ENCODE peak calls at places on chromosomes 7 and 10, in seven cellular contexts. Q is cardiac muscle cell; S is kidney; G is left cardiac atrium; V is HL-60; T is activated CD8-positive, alpha-beta memory T cell treated with anti-CD3 and anti-CD28 coated beads, Interleukin-2, amount 50 U/mL, for 48 hours; B is foreskin fibroblast. C is an unnamed sample.

GRCh38 chr10:51937736-51938135 is 238.3 kb upstream of the CSTF2T start:
- DNase-seq in V (no peak), B (peak), Q (no peak), S (no peak), G (no peak), T (no peak), C (no peak)

GRCh38 chr7:55191926-55192692 is 173.0 kb upstream of the LANCL2 start:
- DNase-seq in G (no peak), V (no peak), S (no peak), B (no peak), Q (no peak), T (no peak), C (no peak)

GRCh38 chr10:102334106-102334505 is 61.4 kb upstream of the NFKB2 start:
- DNase-seq in T (no peak), V (no peak), G (peak), B (no peak), Q (peak), S (no peak), C (no peak)

GRCh38 chr10:49010831-49011230 is 71.2 kb upstream of the LRRC18 start:
- DNase-seq in G (no peak), V (no peak), T (no peak), S (no peak), Q (no peak), B (no peak), C (peak)

GRCh38 chr10:27223964-27224363 is 16.6 kb downstream of the ACBD5 start:
- DNase-seq in B (peak), G (peak), Q (peak), T (no peak), V (peak), S (no peak), C (no peak)

GRCh38 chr10:43230101-43230908 is 36.6 kb downstream of the RASGEF1A start:
- DNase-seq in Q (no peak), B (no peak), V (no peak), T (peak), G (peak), S (peak), C (no peak)

GRCh38 chr10:46253076-46254006 is 33.5 kb upstream of the ANTXRL start:
- DNase-seq in T (peak), B (no peak), G (no peak), Q (no peak), S (no peak), V (no peak), C (peak)

GRCh38 chr7:17142831-17143541 is 155.5 kb upstream of the AHR start:
- DNase-seq in S (no peak), Q (no peak), B (no peak), V (no peak), G (no peak), T (no peak), C (no peak)

GRCh38 chr7:78124221-78124620 is 325.6 kb downstream of the PHTF2 start:
- DNase-seq in Q (no peak), G (no peak), V (no peak), B (no peak), T (no peak), S (no peak), C (no peak)

GRCh38 chr10:22673785-22674184 is 40.6 kb downstream of the PIP4K2A start:
- DNase-seq in Q (no peak), S (no peak), B (no peak), G (no peak), V (no peak), T (no peak), C (no peak)

GRCh38 chr10:122461367-122461728 is at the start of gene HTRA1:
- DNase-seq in B (peak), S (peak), G (peak), Q (peak), T (no peak), V (no peak), C (no peak)

GRCh38 chr10:17454181-17454800 is at the start of gene ST8SIA6:
- DNase-seq in T (peak), B (peak), Q (peak), S (peak), G (peak), V (peak), C (no peak)

GRCh38 chr10:46525824-46526681 is 30.4 kb downstream of the GPRIN2 start:
- DNase-seq in S (no peak), V (no peak), Q (no peak), T (peak), G (peak), B (peak), C (no peak)

GRCh38 chr10:71292624-71293445 is 26.2 kb upstream of the SLC29A3 start:
- DNase-seq in B (no peak), G (no peak), Q (no peak), T (no peak), S (no peak), V (no peak), C (no peak)

GRCh38 chr10:62046522-62047239 is 145.2 kb downstream of the ARID5B start:
- DNase-seq in G (peak), T (peak), S (no peak), V (no peak), Q (no peak), B (no peak), C (no peak)

GRCh38 chr10:95467162-95467599 is 94.0 kb downstream of the SORBS1 start:
- DNase-seq in T (no peak), B (no peak), G (peak), S (peak), Q (peak), V (peak), C (peak)

GRCh38 chr10:80154978-80155695 is 22.6 kb downstream of the PLAC9 start:
- DNase-seq in S (peak), G (no peak), T (no peak), B (peak), V (no peak), Q (no peak), C (no peak)

GRCh38 chr10:74988787-74989574 is 122.5 kb upstream of the SAMD8 start:
- DNase-seq in Q (no peak), S (no peak), V (no peak), G (no peak), B (no peak), T (no peak), C (no peak)

GRCh38 chr7:1610678-1611302 is 41.0 kb upstream of the PSMG3 start:
- DNase-seq in S (no peak), B (no peak), T (no peak), Q (no peak), G (no peak), V (no peak), C (no peak)

GRCh38 chr7:113128028-113128427 is 9.7 kb upstream of the SMIM30 start:
- DNase-seq in V (no peak), Q (no peak), B (no peak), G (no peak), T (no peak), S (no peak), C (no peak)